ENCODE peak calls at places on chromosome 9, in seven cellular contexts. W is endothelial cell of umbilical vein, S is HCT116, K is breast epithelium, T is spleen, U is HepG2, E is GM12891. M is an unnamed sample.

GRCh38 chr9:14547245-14548060 is 145.8 kb downstream of the ZDHHC21 start:
- DNase-seq in W (no peak), S (no peak), K (no peak), T (no peak), U (no peak), E (no peak), M (no peak)

GRCh38 chr9:78296208-78296892 is 575 bp upstream of the PSAT1 start:
- DNase-seq in W (peak), S (no peak), K (no peak), T (peak), U (peak), E (no peak), M (peak)

GRCh38 chr9:71249729-71250317 is 128.4 kb upstream of the TRPM3 start:
- DNase-seq in W (peak), S (peak), K (no peak), T (no peak), U (peak), E (peak), M (no peak)

GRCh38 chr9:20207161-20207560 is 415.1 kb downstream of the MLLT3 start:
- DNase-seq in W (no peak), S (no peak), K (no peak), T (no peak), U (no peak), E (no peak), M (no peak)

GRCh38 chr9:99349870-99350269 is 127.8 kb downstream of the SEC61B start:
- DNase-seq in W (no peak), S (no peak), K (no peak), T (no peak), U (no peak), E (no peak), M (no peak)

GRCh38 chr9:130772185-130772584 is 62.9 kb upstream of the ABL1 start:
- DNase-seq in W (no peak), S (no peak), K (no peak), T (no peak), U (no peak), E (no peak), M (no peak)

GRCh38 chr9:113707953-113708695 is 168.0 kb upstream of the ZNF618 start:
- DNase-seq in W (no peak), S (no peak), K (no peak), T (no peak), U (no peak), E (no peak), M (no peak)

GRCh38 chr9:85742630-85742928 is 825 bp upstream of the AGTPBP1 start:
- DNase-seq in W (no peak), S (no peak), K (no peak), T (no peak), U (no peak), E (no peak), M (no peak)

GRCh38 chr9:113508111-113508749 is 44.7 kb downstream of the RGS3 start:
- DNase-seq in W (no peak), S (peak), K (no peak), T (peak), U (peak), E (no peak), M (no peak)

GRCh38 chr9:78064075-78064474 is 32.5 kb upstream of the GNAQ start:
- DNase-seq in W (no peak), S (no peak), K (no peak), T (no peak), U (no peak), E (no peak), M (no peak)

GRCh38 chr9:32424616-32425015 is 40.2 kb downstream of the ACO1 start:
- DNase-seq in W (peak), S (no peak), K (no peak), T (no peak), U (no peak), E (no peak), M (no peak)

GRCh38 chr9:3342159-3342777 is 183.5 kb downstream of the RFX3 start:
- DNase-seq in W (no peak), S (no peak), K (no peak), T (no peak), U (no peak), E (no peak), M (no peak)

GRCh38 chr9:33924978-33925797 is 108.2 kb downstream of the UBE2R2 start:
- DNase-seq in W (peak), S (peak), K (no peak), T (no peak), U (peak), E (peak), M (no peak)

GRCh38 chr9:130530932-130531331 is 48.4 kb upstream of the FUBP3 start:
- DNase-seq in W (no peak), S (no peak), K (no peak), T (no peak), U (peak), E (no peak), M (no peak)

GRCh38 chr9:126532019-126532462 is 81.7 kb upstream of the LMX1B start:
- DNase-seq in W (no peak), S (no peak), K (no peak), T (peak), U (no peak), E (no peak), M (no peak)

GRCh38 chr9:17219261-17219660 is 84.4 kb downstream of the CNTLN start:
- DNase-seq in W (peak), S (no peak), K (no peak), T (no peak), U (no peak), E (no peak), M (no peak)

GRCh38 chr9:137457406-137458193 is 1.5 kb downstream of the NSMF start:
- DNase-seq in W (no peak), S (no peak), K (no peak), T (peak), U (no peak), E (no peak), M (no peak)

GRCh38 chr9:71663216-71663615 is 105.1 kb downstream of the CEMIP2 start:
- DNase-seq in W (peak), S (no peak), K (no peak), T (no peak), U (no peak), E (no peak), M (no peak)

GRCh38 chr9:84862786-84863185 is 193.3 kb downstream of the NTRK2 start:
- DNase-seq in W (peak), S (no peak), K (no peak), T (no peak), U (no peak), E (no peak), M (no peak)

GRCh38 chr9:93134018-93134739 is at the start of gene NINJ1:
- DNase-seq in W (peak), S (peak), K (peak), T (peak), U (peak), E (peak), M (peak)

DNA sequence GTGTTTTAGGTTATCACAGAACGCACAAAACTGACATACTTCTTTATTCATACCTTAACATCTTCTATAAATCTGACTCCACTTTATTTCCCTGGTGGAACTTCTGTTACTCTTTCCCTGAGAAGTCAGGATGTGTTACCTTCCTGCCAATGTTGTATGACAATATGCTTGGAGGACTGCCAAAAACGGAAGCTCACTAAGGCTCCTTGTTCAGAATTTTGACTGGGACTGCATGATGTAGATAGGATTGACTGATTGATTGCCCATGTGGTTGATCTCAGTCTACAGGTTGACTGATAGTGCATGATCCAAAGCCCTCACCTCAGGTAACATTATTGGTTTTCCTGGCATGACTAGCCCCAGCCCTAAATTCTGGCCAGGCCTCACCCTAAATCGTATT is 319.4 kb downstream of the TLR4 start:
- DNase-seq in W (peak), S (no peak), K (no peak), T (no peak), U (no peak), E (no peak), M (no peak)
- TF ChIP-seq POLR2A in W (no peak), S (no peak), K (no peak), T (no peak), U (no peak), E (no peak), M (no peak)

GRCh38 chr9:114732842-114733241 is 50.9 kb upstream of the TEX48 start:
- DNase-seq in W (no peak), S (no peak), K (no peak), T (no peak), U (no peak), E (no peak), M (no peak)

GRCh38 chr9:114737118-114737517 is 55.1 kb upstream of the TEX48 start:
- DNase-seq in W (no peak), S (no peak), K (no peak), T (no peak), U (no peak), E (no peak), M (no peak)

GRCh38 chr9:114731701-114732100 is 49.7 kb upstream of the TEX48 start:
- DNase-seq in W (no peak), S (no peak), K (no peak), T (no peak), U (peak), E (no peak), M (no peak)

GRCh38 chr9:114735732-114736131 is 53.7 kb upstream of the TEX48 start:
- DNase-seq in W (peak), S (no peak), K (no peak), T (no peak), U (no peak), E (no peak), M (no peak)

GRCh38 chr9:114733814-114734213 is 51.8 kb upstream of the TEX48 start:
- DNase-seq in W (no peak), S (no peak), K (no peak), T (no peak), U (no peak), E (no peak), M (no peak)
- TF ChIP-seq POLR2AphosphoS5 in W (no peak), S (no peak), K (no peak), T (no peak), U (no peak), E (no peak), M (no peak)

DNA sequence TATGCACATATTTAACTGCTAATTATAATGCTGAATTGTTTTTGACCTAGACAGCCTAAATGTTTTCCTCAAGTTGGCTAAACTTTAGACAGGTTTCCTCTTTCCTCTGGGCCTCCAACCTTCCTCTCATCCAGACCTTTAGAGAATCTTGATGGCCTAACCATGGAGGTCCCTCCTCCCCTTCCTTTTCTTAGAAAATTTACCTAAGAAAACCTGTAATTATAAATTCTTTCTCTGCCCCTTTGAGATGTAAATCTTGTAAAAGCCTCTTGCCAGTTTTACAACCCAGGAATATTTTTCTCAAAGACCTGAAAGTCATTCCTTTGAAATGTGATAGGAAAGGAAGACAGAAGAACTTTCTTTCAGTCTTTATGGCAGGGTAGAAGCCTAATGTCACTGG is 1752.6 kb upstream of the C9orf72 start:
- DNase-seq in W (no peak), S (no peak), K (no peak), T (no peak), U (no peak), E (no peak), M (no peak)
- TF ChIP-seq POLR2A in W (no peak), S (no peak), K (no peak), T (no peak), U (no peak), E (no peak), M (no peak)

GRCh38 chr9:35564658-35565061 is 40.4 kb upstream of the TESK1 start:
- DNase-seq in W (no peak), S (no peak), K (no peak), T (no peak), U (no peak), E (no peak), M (no peak)
- TF ChIP-seq POLR2AphosphoS5 in W (no peak), S (no peak), K (no peak), T (no peak), U (no peak), E (no peak), M (peak)

DNA sequence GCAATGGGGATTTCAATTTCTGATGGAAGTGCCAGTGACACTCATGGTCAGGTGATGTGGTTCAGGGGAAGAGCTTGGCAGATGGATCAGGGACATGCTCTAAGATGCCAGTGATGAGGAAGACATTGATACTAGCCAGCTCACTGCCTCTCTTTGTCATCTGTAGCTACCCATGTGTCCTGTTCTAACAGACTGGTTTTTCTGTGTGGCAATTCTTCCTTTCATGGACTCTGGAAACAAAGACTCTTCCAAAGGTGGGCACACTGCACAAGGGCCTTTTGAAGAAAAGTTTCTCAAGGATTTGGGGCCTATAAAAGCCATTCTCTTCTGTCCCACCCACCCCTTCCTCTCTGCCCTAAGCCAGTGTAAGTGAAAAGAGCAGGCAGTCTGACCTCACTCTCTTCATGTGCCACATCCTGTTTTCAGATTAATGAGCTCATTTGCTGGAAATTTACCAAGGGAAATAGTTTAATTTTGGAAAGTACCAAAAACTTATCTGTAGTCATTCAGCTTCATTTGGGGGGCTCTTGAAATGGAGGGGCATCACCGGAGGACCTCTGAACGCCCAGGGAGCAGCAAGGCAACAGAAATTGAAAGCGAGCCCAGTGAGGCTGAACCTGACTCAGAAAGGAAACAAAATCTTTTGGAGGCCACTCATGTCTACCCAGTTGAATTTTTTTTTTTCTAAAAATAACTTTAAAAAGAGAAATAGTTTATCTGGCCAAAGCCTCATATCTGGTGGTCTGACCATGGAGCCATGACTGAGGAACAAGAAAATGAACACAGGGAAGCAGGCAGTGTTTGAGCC is 4.9 kb upstream of the TRAF1 start:
- DNase-seq in W (peak), S (no peak), K (no peak), T (no peak), U (no peak), E (no peak), M (no peak)
- TF ChIP-seq POLR2A in W (no peak), S (no peak), K (no peak), T (peak), U (no peak), E (peak), M (no peak)

DNA sequence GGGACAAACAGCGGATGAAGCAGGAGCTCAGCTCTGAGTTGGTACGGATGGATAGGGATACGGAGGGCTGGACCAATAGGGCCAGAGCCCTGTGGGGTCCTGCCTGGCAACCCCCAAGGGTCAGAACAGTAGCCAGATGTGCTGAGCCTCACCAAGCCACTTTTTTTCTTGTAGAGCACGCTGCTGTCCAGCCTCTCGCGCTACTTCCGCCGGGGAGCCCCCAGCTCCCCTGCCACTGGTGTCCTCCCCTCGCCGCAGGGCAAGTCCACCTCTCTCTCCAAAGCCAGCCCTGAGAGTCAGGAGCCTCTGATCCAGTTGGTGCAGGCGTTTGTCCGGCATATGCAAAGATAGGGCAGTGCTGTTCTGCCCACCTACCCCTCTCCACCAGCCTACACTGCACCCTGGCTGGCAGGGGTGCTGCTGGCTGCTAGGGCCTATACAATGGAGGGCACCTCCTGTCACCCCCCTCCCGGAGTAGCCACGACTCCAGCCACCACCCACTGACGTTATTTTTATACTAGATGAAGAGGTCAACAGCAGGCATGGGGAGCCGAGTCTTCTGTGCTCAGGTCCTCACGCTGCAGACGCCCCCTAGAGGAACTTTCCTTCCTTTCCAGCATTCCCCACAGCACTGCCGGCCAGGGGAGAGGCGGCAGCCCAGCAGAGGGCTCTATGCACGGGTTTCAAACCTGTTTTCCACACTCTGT is 21.6 kb downstream of the SH3GLB2 start:
- DNase-seq in W (peak), S (peak), K (peak), T (no peak), U (peak), E (peak), M (peak)
- TF ChIP-seq POLR2AphosphoS5 in W (no peak), S (peak), K (no peak), T (peak), U (peak), E (no peak), M (no peak)

GRCh38 chr9:89154218-89154617 is 24.4 kb downstream of the SHC3 start:
- DNase-seq in W (no peak), S (no peak), K (no peak), T (no peak), U (no peak), E (no peak), M (no peak)
- TF ChIP-seq POLR2A in W (no peak), S (no peak), K (no peak), T (no peak), U (no peak), E (no peak), M (no peak)

GRCh38 chr9:106921341-106921899 is 58.5 kb downstream of the ZNF462 start:
- DNase-seq in W (peak), S (peak), K (no peak), T (no peak), U (peak), E (no peak), M (no peak)
- TF ChIP-seq POLR2AphosphoS5 in W (no peak), S (no peak), K (no peak), T (no peak), U (no peak), E (no peak), M (no peak)

DNA sequence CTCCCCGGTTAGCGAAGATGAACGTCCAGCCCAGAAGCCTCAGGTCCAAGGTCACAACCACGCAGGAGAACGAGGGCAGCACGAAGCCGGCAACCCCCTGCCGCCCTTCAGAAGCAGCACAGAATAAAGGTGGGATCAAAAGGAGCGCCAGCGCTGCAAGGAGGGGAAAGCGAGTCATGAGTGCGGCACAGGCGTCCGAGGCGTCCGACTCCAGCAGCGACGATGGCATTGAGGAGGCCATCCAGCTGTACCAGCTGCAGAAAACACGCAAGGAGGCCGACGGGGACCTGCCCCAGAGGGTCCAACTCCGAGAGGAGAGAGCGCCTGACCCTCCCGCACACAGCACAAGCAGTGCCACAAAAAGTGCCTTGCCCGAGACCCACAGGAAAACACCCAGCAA is 5.8 kb downstream of the PPP1R26 start:
- DNase-seq in W (no peak), S (no peak), K (no peak), T (no peak), U (no peak), E (no peak), M (no peak)
- TF ChIP-seq POLR2A in W (no peak), S (no peak), K (no peak), T (no peak), U (no peak), E (no peak), M (no peak)

GRCh38 chr9:111944467-111944866 is 47.9 kb downstream of the UGCG start:
- DNase-seq in W (no peak), S (no peak), K (no peak), T (no peak), U (no peak), E (no peak), M (no peak)

GRCh38 chr9:111945216-111945615 is 48.6 kb downstream of the UGCG start:
- DNase-seq in W (peak), S (no peak), K (no peak), T (no peak), U (no peak), E (peak), M (no peak)

GRCh38 chr9:111940697-111941096 is 44.1 kb downstream of the UGCG start:
- DNase-seq in W (peak), S (no peak), K (no peak), T (no peak), U (no peak), E (no peak), M (no peak)

GRCh38 chr9:111943746-111944145 is 47.1 kb downstream of the UGCG start:
- DNase-seq in W (no peak), S (no peak), K (no peak), T (no peak), U (peak), E (no peak), M (no peak)

DNA sequence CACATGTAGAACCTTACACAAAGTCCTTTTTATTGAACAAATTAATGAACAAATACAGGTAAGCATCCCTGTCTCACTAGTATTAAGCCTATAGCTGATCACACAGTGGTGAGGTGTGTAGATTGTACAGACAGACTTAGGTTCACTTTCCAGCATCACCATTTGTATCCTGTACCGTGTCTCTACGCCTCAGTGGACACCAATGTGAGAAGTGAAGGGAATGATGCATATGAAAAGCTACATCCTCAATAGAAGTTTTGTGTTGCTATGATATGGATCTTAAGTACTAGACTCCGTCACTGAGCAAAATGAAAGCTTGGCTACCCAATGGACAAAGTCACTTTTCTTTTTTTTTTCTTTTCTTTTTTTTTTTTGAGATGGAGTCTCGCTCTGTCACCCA is 46.6 kb downstream of the UGCG start:
- DNase-seq in W (no peak), S (no peak), K (no peak), T (no peak), U (no peak), E (no peak), M (no peak)
- TF ChIP-seq POLR2AphosphoS5 in W (no peak), S (no peak), K (no peak), T (no peak), U (no peak), E (no peak), M (no peak)